ENCODE peak calls at places on chromosomes 4 and X, in seven cellular contexts. One of them, this sample, is unnamed.

GRCh38 chr4:7657545-7658296 is 223.0 kb upstream of the PSAPL1 start:
- DNase-seq in T-helper 2 cell: no peak
- DNase-seq in B cell: no peak
- DNase-seq in activated naive CD8-positive, alpha-beta T cell treated with anti-CD3 and anti-CD28 coated beads for 36 hours: no peak
- DNase-seq in T-cell: no peak
- DNase-seq in stimulated activated CD8-positive, alpha-beta memory T cell treated with anti-CD3 and anti-CD28 coated beads, Interleukin-7, amount 100 ng/mL, for 24 hours: no peak
- DNase-seq in NCI-H446 treated with DMSO at 0.1 percent for 48 hours: no peak
- DNase-seq in this sample: no peak

GRCh38 chr4:47084111-47084510 is 52.7 kb downstream of the GABRB1 start:
- DNase-seq in T-helper 2 cell: no peak
- DNase-seq in B cell: no peak
- DNase-seq in activated naive CD8-positive, alpha-beta T cell treated with anti-CD3 and anti-CD28 coated beads for 36 hours: no peak
- DNase-seq in stimulated activated CD8-positive, alpha-beta memory T cell treated with anti-CD3 and anti-CD28 coated beads, Interleukin-7, amount 100 ng/mL, for 24 hours: no peak
- DNase-seq in NCI-H446 treated with DMSO at 0.1 percent for 48 hours: no peak
- DNase-seq in T-cell: no peak
- DNase-seq in this sample: no peak

GRCh38 chr4:147793973-147794690 is 62.2 kb downstream of the ARHGAP10 start:
- DNase-seq in activated naive CD8-positive, alpha-beta T cell treated with anti-CD3 and anti-CD28 coated beads for 36 hours: no peak
- DNase-seq in T-helper 2 cell: no peak
- DNase-seq in NCI-H446 treated with DMSO at 0.1 percent for 48 hours: no peak
- DNase-seq in B cell: no peak
- DNase-seq in stimulated activated CD8-positive, alpha-beta memory T cell treated with anti-CD3 and anti-CD28 coated beads, Interleukin-7, amount 100 ng/mL, for 24 hours: no peak
- DNase-seq in T-cell: no peak
- DNase-seq in this sample: no peak

GRCh38 chrX:73478961-73479360 is 32.1 kb downstream of the CDX4 start:
- DNase-seq in B cell: no peak
- DNase-seq in activated naive CD8-positive, alpha-beta T cell treated with anti-CD3 and anti-CD28 coated beads for 36 hours: no peak
- DNase-seq in stimulated activated CD8-positive, alpha-beta memory T cell treated with anti-CD3 and anti-CD28 coated beads, Interleukin-7, amount 100 ng/mL, for 24 hours: no peak
- DNase-seq in T-cell: no peak
- DNase-seq in T-helper 2 cell: no peak
- DNase-seq in NCI-H446 treated with DMSO at 0.1 percent for 48 hours: no peak
- DNase-seq in this sample: no peak

GRCh38 chrX:107449490-107450175 is at the start of gene FRMPD3:
- DNase-seq in T-helper 2 cell: no peak
- DNase-seq in B cell: no peak
- DNase-seq in stimulated activated CD8-positive, alpha-beta memory T cell treated with anti-CD3 and anti-CD28 coated beads, Interleukin-7, amount 100 ng/mL, for 24 hours: no peak
- DNase-seq in activated naive CD8-positive, alpha-beta T cell treated with anti-CD3 and anti-CD28 coated beads for 36 hours: peak
- DNase-seq in T-cell: no peak
- DNase-seq in NCI-H446 treated with DMSO at 0.1 percent for 48 hours: no peak
- DNase-seq in this sample: no peak

GRCh38 chr4:68591204-68591603 is 15.1 kb upstream of the UGT2B17 start:
- DNase-seq in NCI-H446 treated with DMSO at 0.1 percent for 48 hours: no peak
- DNase-seq in stimulated activated CD8-positive, alpha-beta memory T cell treated with anti-CD3 and anti-CD28 coated beads, Interleukin-7, amount 100 ng/mL, for 24 hours: no peak
- DNase-seq in B cell: no peak
- DNase-seq in T-helper 2 cell: no peak
- DNase-seq in activated naive CD8-positive, alpha-beta T cell treated with anti-CD3 and anti-CD28 coated beads for 36 hours: no peak
- DNase-seq in T-cell: no peak
- DNase-seq in this sample: no peak

GRCh38 chr4:1874207-1874606 is 3.0 kb downstream of the NSD2 start:
- DNase-seq in stimulated activated CD8-positive, alpha-beta memory T cell treated with anti-CD3 and anti-CD28 coated beads, Interleukin-7, amount 100 ng/mL, for 24 hours: no peak
- DNase-seq in B cell: no peak
- DNase-seq in T-cell: no peak
- DNase-seq in activated naive CD8-positive, alpha-beta T cell treated with anti-CD3 and anti-CD28 coated beads for 36 hours: no peak
- DNase-seq in T-helper 2 cell: no peak
- DNase-seq in NCI-H446 treated with DMSO at 0.1 percent for 48 hours: no peak
- DNase-seq in this sample: no peak

GRCh38 chr4:118076958-118077766 is 42.9 kb downstream of the NDST3 start:
- DNase-seq in T-helper 2 cell: no peak
- DNase-seq in B cell: no peak
- DNase-seq in stimulated activated CD8-positive, alpha-beta memory T cell treated with anti-CD3 and anti-CD28 coated beads, Interleukin-7, amount 100 ng/mL, for 24 hours: no peak
- DNase-seq in T-cell: no peak
- DNase-seq in activated naive CD8-positive, alpha-beta T cell treated with anti-CD3 and anti-CD28 coated beads for 36 hours: no peak
- DNase-seq in NCI-H446 treated with DMSO at 0.1 percent for 48 hours: no peak
- DNase-seq in this sample: no peak

GRCh38 chr4:72408568-72408967 is 160.5 kb downstream of the ADAMTS3 start:
- DNase-seq in stimulated activated CD8-positive, alpha-beta memory T cell treated with anti-CD3 and anti-CD28 coated beads, Interleukin-7, amount 100 ng/mL, for 24 hours: no peak
- DNase-seq in B cell: no peak
- DNase-seq in activated naive CD8-positive, alpha-beta T cell treated with anti-CD3 and anti-CD28 coated beads for 36 hours: no peak
- DNase-seq in T-cell: no peak
- DNase-seq in NCI-H446 treated with DMSO at 0.1 percent for 48 hours: no peak
- DNase-seq in T-helper 2 cell: no peak
- DNase-seq in this sample: no peak

GRCh38 chrX:88613338-88613737 is 133.7 kb upstream of the CPXCR1 start:
- DNase-seq in activated naive CD8-positive, alpha-beta T cell treated with anti-CD3 and anti-CD28 coated beads for 36 hours: no peak
- DNase-seq in NCI-H446 treated with DMSO at 0.1 percent for 48 hours: no peak
- DNase-seq in T-cell: no peak
- DNase-seq in B cell: no peak
- DNase-seq in T-helper 2 cell: no peak
- DNase-seq in stimulated activated CD8-positive, alpha-beta memory T cell treated with anti-CD3 and anti-CD28 coated beads, Interleukin-7, amount 100 ng/mL, for 24 hours: no peak
- DNase-seq in this sample: no peak

GRCh38 chr4:175776217-175776616 is 35.8 kb downstream of the GPM6A start:
- DNase-seq in T-cell: no peak
- DNase-seq in NCI-H446 treated with DMSO at 0.1 percent for 48 hours: peak
- DNase-seq in activated naive CD8-positive, alpha-beta T cell treated with anti-CD3 and anti-CD28 coated beads for 36 hours: no peak
- DNase-seq in T-helper 2 cell: no peak
- DNase-seq in stimulated activated CD8-positive, alpha-beta memory T cell treated with anti-CD3 and anti-CD28 coated beads, Interleukin-7, amount 100 ng/mL, for 24 hours: no peak
- DNase-seq in B cell: no peak
- DNase-seq in this sample: no peak

GRCh38 chr4:84905646-84906045 is 60.8 kb downstream of the WDFY3 start:
- DNase-seq in T-helper 2 cell: no peak
- DNase-seq in stimulated activated CD8-positive, alpha-beta memory T cell treated with anti-CD3 and anti-CD28 coated beads, Interleukin-7, amount 100 ng/mL, for 24 hours: no peak
- DNase-seq in T-cell: no peak
- DNase-seq in activated naive CD8-positive, alpha-beta T cell treated with anti-CD3 and anti-CD28 coated beads for 36 hours: no peak
- DNase-seq in B cell: no peak
- DNase-seq in NCI-H446 treated with DMSO at 0.1 percent for 48 hours: no peak
- DNase-seq in this sample: no peak

GRCh38 chr4:125735107-125735506 is 420.4 kb downstream of the FAT4 start:
- DNase-seq in NCI-H446 treated with DMSO at 0.1 percent for 48 hours: no peak
- DNase-seq in activated naive CD8-positive, alpha-beta T cell treated with anti-CD3 and anti-CD28 coated beads for 36 hours: no peak
- DNase-seq in stimulated activated CD8-positive, alpha-beta memory T cell treated with anti-CD3 and anti-CD28 coated beads, Interleukin-7, amount 100 ng/mL, for 24 hours: no peak
- DNase-seq in T-helper 2 cell: no peak
- DNase-seq in B cell: no peak
- DNase-seq in T-cell: no peak
- DNase-seq in this sample: no peak